ENCODE peak calls at places on chromosomes 7 and 10, in four cellular contexts. I is GM12878, E is HCT116, A is K562. F is an unnamed sample.
A peak's percentile ranks its signal among the peaks of the same experiment; 100 is the strongest.

GRCh38 chr10:100571069-100571817 is 35.5 kb downstream of the HIF1AN start:
- DNase-seq in A (no peak), I (no peak), E (no peak), F (no peak)

GRCh38 chr7:128393526-128394330 is 16.1 kb downstream of the IMPDH1 start:
- DNase-seq in A (peak; percentile 41), E (no peak), I (no peak), F (no peak)

GRCh38 chr10:58517071-58517470 is 4.4 kb downstream of the BICC1 start:
- DNase-seq in A (no peak), E (no peak), I (no peak), F (no peak)

GRCh38 chr10:59470570-59470969 is 108.2 kb upstream of the FAM13C start:
- DNase-seq in E (no peak), A (no peak), I (no peak), F (no peak)

GRCh38 chr7:29045258-29046095 is 87.3 kb upstream of the TRIL start:
- DNase-seq in I (no peak), A (no peak), E (no peak), F (no peak)

GRCh38 chr10:24988831-24989769 is 26.9 kb downstream of the ENKUR start:
- DNase-seq in E (no peak), I (no peak), A (peak; percentile 35), F (no peak)

GRCh38 chr10:47438857-47439474 is 44.9 kb downstream of the ANXA8 start:
- DNase-seq in E (peak; percentile 62), A (no peak), I (no peak), F (no peak)

GRCh38 chr7:157412021-157412443 is 75.2 kb downstream of the DNAJB6 start:
- DNase-seq in A (no peak), E (no peak), I (no peak), F (no peak)

GRCh38 chr7:87154166-87154565 is 1.9 kb downstream of the DMTF1 start:
- DNase-seq in E (no peak), A (no peak), I (no peak), F (no peak)

GRCh38 chr7:28044825-28045224 is 135.8 kb downstream of the JAZF1 start:
- DNase-seq in A (no peak), E (no peak), I (no peak), F (no peak)

GRCh38 chr7:46003896-46004875 is 83.1 kb upstream of the IGFBP3 start:
- DNase-seq in A (no peak), E (peak; percentile 56), I (no peak), F (no peak)

GRCh38 chr10:51242393-51242792 is 168.1 kb downstream of the PRKG1 start:
- DNase-seq in A (no peak), I (no peak), E (no peak), F (no peak)

GRCh38 chr10:92573798-92574544 is at the start of gene IDE:
- DNase-seq in A (peak; percentile 80), I (peak; percentile 45), E (peak; percentile 77), F (peak; percentile 79)

GRCh38 chr7:102205915-102206314 is 80.8 kb upstream of the SH2B2 start:
- DNase-seq in I (no peak), E (no peak), A (no peak), F (no peak)

GRCh38 chr7:34709771-34710170 is 51.8 kb downstream of the NPSR1 start:
- DNase-seq in I (no peak), E (no peak), A (no peak), F (no peak)

GRCh38 chr10:43683451-43684197 is 34.9 kb upstream of the ZNF32 start:
- DNase-seq in E (no peak), I (no peak), A (peak; percentile 69), F (no peak)

GRCh38 chr10:103197177-103197576 is 4.1 kb upstream of the NT5C2 start:
- DNase-seq in I (no peak), E (peak; percentile 37), A (peak; percentile 14), F (no peak)

GRCh38 chr10:70234668-70235447 is 1.6 kb upstream of the PPA1 start:
- DNase-seq in A (no peak), E (no peak), I (no peak), F (no peak)

GRCh38 chr7:93941956-93942355 is 20.4 kb downstream of the GNG11 start:
- DNase-seq in I (no peak), E (no peak), A (no peak), F (no peak)

GRCh38 chr7:44210107-44210506 is 9.3 kb downstream of the YKT6 start:
- DNase-seq in A (no peak), E (no peak), I (no peak), F (no peak)

GRCh38 chr7:2379161-2379560 is 24.2 kb upstream of the CHST12 start:
- DNase-seq in A (no peak), I (no peak), E (no peak), F (no peak)

GRCh38 chr7:32150039-32150438 is 79.8 kb upstream of the PDE1C start:
- DNase-seq in A (no peak), I (no peak), E (no peak), F (no peak)

GRCh38 chr7:124072603-124073324 is 39.9 kb upstream of the TMEM229A start:
- DNase-seq in E (no peak), A (no peak), I (no peak), F (no peak)

GRCh38 chr10:12455774-12456173 is 106.4 kb downstream of the CAMK1D start:
- DNase-seq in A (no peak), E (no peak), I (no peak), F (no peak)

GRCh38 chr10:76555271-76555670 is 1082.3 kb downstream of the KCNMA1 start:
- DNase-seq in E (no peak), A (no peak), I (no peak), F (no peak)

GRCh38 chr10:18607503-18607902 is 43.9 kb downstream of the NSUN6 start:
- DNase-seq in I (no peak), A (peak; percentile 55), E (peak; percentile 72), F (no peak)

GRCh38 chr7:64180989-64181388 is 26.0 kb upstream of the ZNF735 start:
- DNase-seq in E (no peak), A (no peak), I (no peak), F (no peak)

GRCh38 chr10:98403812-98404504 is 11.0 kb downstream of the PYROXD2 start:
- DNase-seq in E (no peak), A (no peak), I (no peak), F (no peak)

GRCh38 chr7:57685418-57685817 is 235.4 kb downstream of the ZNF716 start:
- DNase-seq in I (no peak), E (no peak), A (no peak), F (no peak)

GRCh38 chr10:63866075-63866746 is 345.0 kb downstream of the REEP3 start:
- DNase-seq in E (peak; percentile 56), A (peak; percentile 77), I (peak; percentile 5), F (peak; percentile 64)

GRCh38 chr10:17473228-17473950 is 19.0 kb upstream of the ST8SIA6 start:
- DNase-seq in I (no peak), E (no peak), A (no peak), F (no peak)

GRCh38 chr7:8015746-8016120 is 47.1 kb downstream of the GLCCI1 start:
- DNase-seq in I (no peak), E (no peak), A (no peak), F (no peak)

GRCh38 chr7:132901241-132901640 is 180.6 kb downstream of the CHCHD3 start:
- DNase-seq in A (no peak), I (no peak), E (no peak), F (no peak)
- TF ChIP-seq SIN3A in A (no peak), I (no peak), E (no peak), F (no peak)

DNA sequence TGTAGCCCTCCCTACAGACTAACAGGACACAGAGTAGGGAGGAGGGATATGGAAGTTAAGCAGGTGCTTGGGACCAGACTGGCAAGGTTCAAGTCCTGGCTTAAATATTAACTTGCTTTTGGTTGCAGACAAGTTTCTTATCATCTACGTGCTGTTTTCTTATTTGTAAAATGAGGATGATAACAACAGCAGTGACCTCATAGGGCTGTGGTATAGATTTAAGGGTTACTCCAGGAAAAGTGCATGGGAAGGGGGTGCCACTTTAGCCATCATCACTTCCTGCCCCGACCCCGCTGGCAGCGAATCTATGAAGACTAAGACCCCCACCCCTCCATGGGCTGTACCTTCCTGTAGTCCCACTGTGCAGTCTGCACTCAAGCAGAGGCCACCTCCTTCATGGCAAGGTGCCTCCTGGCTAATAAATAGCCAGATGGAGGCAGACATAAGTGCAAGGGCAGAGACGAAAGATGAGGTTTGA is 250.2 kb downstream of the COBL start:
- DNase-seq in I (no peak), E (no peak), A (no peak), F (no peak)
- TF ChIP-seq POLR2A in I (no peak), E (no peak), A (no peak), F (no peak)

GRCh38 chr10:118106426-118106825 is 59.7 kb upstream of the RAB11FIP2 start:
- DNase-seq in E (peak; percentile 8), I (no peak), A (peak; percentile 14), F (no peak)
- TF ChIP-seq SIN3A in E (no peak), I (no peak), A (no peak), F (no peak)

GRCh38 chr10:29691564-29692064 is 56.8 kb upstream of the SVIL start:
- DNase-seq in A (no peak), E (no peak), I (no peak), F (no peak)
- TF ChIP-seq POLR2A in A (no peak), E (no peak), I (no peak), F (no peak)

GRCh38 chr10:75043256-75044121 is 68.0 kb upstream of the SAMD8 start:
- DNase-seq in I (no peak), E (no peak), A (peak; percentile 90), F (no peak)
- TF ChIP-seq SIN3A in I (no peak), E (no peak), A (no peak), F (no peak)

GRCh38 chr7:36152756-36153570 is at the start of gene EEPD1:
- DNase-seq in E (peak; percentile 97), A (peak; percentile 97), I (peak; percentile 87), F (peak; percentile 98)
- TF ChIP-seq POLR2A in E (peak; percentile 25), A (peak; percentile 19), I (peak; percentile 40), F (no peak)

GRCh38 chr7:36994456-36995112 is 270.3 kb upstream of the AOAH start:
- DNase-seq in E (no peak), I (no peak), A (no peak), F (no peak)

GRCh38 chr7:36995776-36996175 is 271.5 kb upstream of the AOAH start:
- DNase-seq in I (no peak), E (no peak), A (no peak), F (no peak)

GRCh38 chr7:37000514-37000913 is 276.2 kb upstream of the AOAH start:
- DNase-seq in E (no peak), I (no peak), A (no peak), F (no peak)

GRCh38 chr7:36999851-37000480 is 275.7 kb upstream of the AOAH start:
- DNase-seq in A (no peak), I (no peak), E (no peak), F (no peak)
- TF ChIP-seq SIN3A in A (no peak), I (no peak), E (no peak), F (no peak)